ENCODE peak calls at places on chromosome 14, in five cellular contexts. H is posterior cingulate gyrus; E is HS-27A; D is GM04504; R is central memory CD4-positive, alpha-beta T cell. A is an unnamed sample.

GRCh38 chr14:87492556-87492955 is 500.4 kb downstream of the GALC start:
- DNase-seq in D (no peak), E (no peak), H (no peak), R (no peak), A (no peak)

GRCh38 chr14:70821581-70821915 is 12.2 kb upstream of the MAP3K9 start:
- DNase-seq in E (no peak), D (no peak), H (no peak), R (no peak), A (no peak)

GRCh38 chr14:69043598-69044267 is 64.6 kb upstream of the ACTN1 start:
- DNase-seq in E (no peak), D (no peak), R (no peak), H (no peak), A (no peak)

GRCh38 chr14:46279776-46280175 is 371.8 kb downstream of the RPL10L start:
- DNase-seq in H (no peak), D (no peak), E (no peak), R (no peak), A (no peak)

GRCh38 chr14:68718033-68718725 is 74.7 kb downstream of the ZFP36L1 start:
- DNase-seq in H (no peak), R (no peak), E (no peak), D (no peak), A (no peak)

GRCh38 chr14:36604757-36605505 is 22.5 kb upstream of the NKX2-8 start:
- DNase-seq in R (peak), E (no peak), H (peak), D (peak), A (no peak)

GRCh38 chr14:98163285-98163741 is 1108.7 kb downstream of the BCL11B start:
- DNase-seq in D (no peak), H (no peak), E (no peak), R (no peak), A (no peak)

GRCh38 chr14:33737446-33737845 is 213.4 kb downstream of the EGLN3 start:
- DNase-seq in H (no peak), D (peak), R (no peak), E (no peak), A (no peak)

GRCh38 chr14:100147181-100147631 is 12.2 kb downstream of the DEGS2 start:
- DNase-seq in R (peak), D (no peak), E (no peak), H (no peak), A (peak)

GRCh38 chr14:28375295-28375694 is 391.3 kb upstream of the FOXG1 start:
- DNase-seq in E (peak), R (no peak), D (no peak), H (no peak), A (no peak)

GRCh38 chr14:30874999-30875787 is 834 bp downstream of the COCH start:
- DNase-seq in E (no peak), D (no peak), H (no peak), R (no peak), A (no peak)

GRCh38 chr14:90848944-90849731 is 32.9 kb upstream of the TTC7B start:
- DNase-seq in H (no peak), E (no peak), R (no peak), D (no peak), A (no peak)

GRCh38 chr14:100386846-100387245 is 63.7 kb downstream of the SLC25A47 start:
- DNase-seq in R (no peak), H (no peak), D (no peak), E (no peak), A (no peak)

GRCh38 chr14:64695071-64695470 is 9.2 kb upstream of the PLEKHG3 start:
- DNase-seq in R (no peak), E (no peak), H (no peak), D (no peak), A (no peak)

GRCh38 chr14:101780887-101781239 is 19.4 kb downstream of the PPP2R5C start:
- DNase-seq in E (no peak), H (no peak), R (no peak), D (no peak), A (no peak)

GRCh38 chr14:75559451-75560187 is 18.8 kb upstream of the FLVCR2 start:
- DNase-seq in H (no peak), D (no peak), E (no peak), R (no peak), A (no peak)

GRCh38 chr14:76480426-76480825 is 104.5 kb downstream of the ESRRB start:
- DNase-seq in R (no peak), E (no peak), H (no peak), D (no peak), A (no peak)

GRCh38 chr14:58428011-58428807 is 690 bp downstream of the KIAA0586 start:
- DNase-seq in R (no peak), E (peak), D (no peak), H (no peak), A (no peak)

GRCh38 chr14:82502043-82502442 is 968.4 kb upstream of the SEL1L start:
- DNase-seq in H (no peak), E (no peak), D (no peak), R (no peak), A (no peak)

GRCh38 chr14:95474941-95475340 is 41.5 kb downstream of the SYNE3 start:
- DNase-seq in H (no peak), D (no peak), R (no peak), E (no peak), A (no peak)

GRCh38 chr14:70009961-70010360 is 130.7 kb downstream of the SMOC1 start:
- DNase-seq in D (no peak), H (no peak), E (no peak), R (no peak), A (no peak)

GRCh38 chr14:98510392-98510791 is 761.6 kb downstream of the BCL11B start:
- DNase-seq in D (no peak), E (no peak), R (no peak), H (no peak), A (no peak)

GRCh38 chr14:103692159-103692558 is 23.1 kb downstream of the XRCC3 start:
- DNase-seq in E (no peak), D (no peak), R (no peak), H (no peak), A (no peak)